ENCODE peak calls at places on chromosomes 12 and 14, in seven cellular contexts. H, V, Z, G, X, U and C are unnamed samples.

GRCh38 chr14:52797653-52798052 is 6.2 kb upstream of the GNPNAT1 start:
- DNase-seq in G (no peak), V (no peak), Z (no peak), U (no peak), H (no peak), X (no peak), C (no peak)

GRCh38 chr12:6280672-6281071 is 29.8 kb upstream of the PLEKHG6 start:
- DNase-seq in U (no peak), V (peak; percentile 66), Z (no peak), X (no peak), G (peak; percentile 53), H (no peak), C (no peak)

GRCh38 chr12:57755454-57756372 is 810 bp downstream of the MARCHF9 start:
- DNase-seq in X (no peak), U (no peak), V (peak; percentile 66), H (peak; percentile 58), G (no peak), Z (peak; percentile 67), C (no peak)

GRCh38 chr14:94046696-94047250 is 20.6 kb downstream of the OTUB2 start:
- DNase-seq in X (peak; percentile 0), Z (no peak), U (no peak), H (no peak), V (peak; percentile 51), G (peak; percentile 53), C (no peak)

GRCh38 chr12:69512820-69513219 is 42.6 kb downstream of the FRS2 start:
- DNase-seq in G (no peak), U (peak; percentile 61), Z (no peak), V (no peak), X (no peak), H (no peak), C (peak; percentile 55)

GRCh38 chr12:60205500-60205899 is 609.7 kb downstream of the SLC16A7 start:
- DNase-seq in X (no peak), Z (no peak), U (peak; percentile 76), V (no peak), G (no peak), H (peak; percentile 17), C (peak; percentile 66)

GRCh38 chr12:130200445-130200844 is 38.2 kb downstream of the FZD10 start:
- DNase-seq in U (no peak), G (no peak), Z (peak; percentile 8), H (no peak), X (no peak), V (peak; percentile 22), C (no peak)

GRCh38 chr12:121145221-121145620 is 12.5 kb downstream of the P2RX7 start:
- DNase-seq in H (no peak), V (no peak), X (no peak), U (peak; percentile 26), G (no peak), Z (no peak), C (peak; percentile 15)

GRCh38 chr14:100306506-100307214 is 416 bp upstream of the SLC25A29 start:
- DNase-seq in U (peak; percentile 83), V (peak; percentile 94), G (peak; percentile 95), X (peak; percentile 87), Z (peak; percentile 90), H (peak; percentile 85), C (peak; percentile 95)

GRCh38 chr14:80681651-80682050 is 259.9 kb downstream of the CEP128 start:
- DNase-seq in U (no peak), H (no peak), X (no peak), G (no peak), Z (no peak), V (no peak), C (no peak)

GRCh38 chr12:48767047-48767446 is 21.8 kb downstream of the ADCY6 start:
- DNase-seq in H (no peak), G (no peak), V (no peak), U (no peak), X (no peak), Z (no peak), C (no peak)

GRCh38 chr12:54262403-54262925 is 17.5 kb downstream of the CBX5 start:
- DNase-seq in X (peak; percentile 65), H (no peak), V (no peak), G (no peak), U (peak; percentile 76), Z (no peak), C (peak; percentile 69)

GRCh38 chr14:24443053-24443683 is 592 bp upstream of the SDR39U1 start:
- DNase-seq in Z (no peak), G (no peak), V (no peak), X (no peak), H (no peak), U (no peak), C (no peak)

GRCh38 chr12:3305464-3305863 is 185.5 kb upstream of the PRMT8 start:
- DNase-seq in X (no peak), U (no peak), Z (no peak), V (no peak), G (no peak), H (no peak), C (no peak)

GRCh38 chr12:67519824-67520433 is 128.6 kb upstream of the DYRK2 start:
- DNase-seq in G (no peak), H (no peak), Z (no peak), V (no peak), U (no peak), X (peak; percentile 11), C (no peak)

GRCh38 chr14:101112351-101113107 is 209.0 kb upstream of the RTL1 start:
- DNase-seq in H (no peak), U (no peak), X (no peak), G (no peak), Z (peak; percentile 18), V (peak; percentile 55), C (no peak)

GRCh38 chr12:27344760-27345159 is 12.1 kb downstream of the BMAL2 start:
- DNase-seq in H (no peak), X (no peak), Z (no peak), V (no peak), U (peak; percentile 32), G (no peak), C (no peak)
- TF ChIP-seq CTCF in H (no peak), X (no peak), Z (no peak), V (no peak), U (no peak), G (no peak), C (no peak)

GRCh38 chr12:104790296-104791125 is 167.6 kb downstream of the SLC41A2 start:
- DNase-seq in H (no peak), X (peak; percentile 24), U (no peak), G (peak; percentile 61), V (peak; percentile 67), Z (peak; percentile 40), C (peak; percentile 19)
- H3K4me3 ChIP-seq in H (no peak overlapping the region), X (no peak overlapping the region), U (no peak overlapping the region), G (no peak overlapping the region), V (no peak overlapping the region), Z (no peak overlapping the region), C (no peak overlapping the region)

GRCh38 chr14:29085546-29085945 is 319.0 kb downstream of the FOXG1 start:
- DNase-seq in Z (no peak), X (no peak), H (no peak), G (no peak), U (no peak), V (no peak), C (no peak)
- TF ChIP-seq CTCF in Z (no peak), X (peak; percentile 33), H (no peak), G (no peak), U (peak; percentile 58), V (no peak), C (peak; percentile 40)

GRCh38 chr14:56135001-56135400 is 16.8 kb downstream of the PELI2 start:
- DNase-seq in G (no peak), X (peak; percentile 58), V (no peak), Z (peak; percentile 72), H (peak; percentile 77), U (no peak), C (no peak)

GRCh38 chr14:56137842-56138241 is 19.6 kb downstream of the PELI2 start:
- DNase-seq in Z (no peak), H (no peak), X (no peak), V (no peak), G (no peak), U (no peak), C (no peak)

GRCh38 chr14:56135668-56136067 is 17.5 kb downstream of the PELI2 start:
- DNase-seq in H (no peak), G (no peak), Z (no peak), X (no peak), U (no peak), V (no peak), C (no peak)

GRCh38 chr14:56138987-56139386 is 20.8 kb downstream of the PELI2 start:
- DNase-seq in U (no peak), V (no peak), Z (no peak), X (peak; percentile 80), H (no peak), G (no peak), C (no peak)

GRCh38 chr14:56136571-56137498 is 18.6 kb downstream of the PELI2 start:
- DNase-seq in Z (no peak), X (no peak), H (no peak), U (no peak), G (no peak), V (no peak), C (no peak)
- H3K4me3 ChIP-seq in Z (no peak overlapping the region), X (no peak overlapping the region), H (no peak overlapping the region), U (no peak overlapping the region), G (no peak overlapping the region), V (no peak overlapping the region), C (no peak overlapping the region)

GRCh38 chr14:60233251-60233650 is 15.8 kb upstream of the PPM1A start:
- DNase-seq in U (no peak), Z (no peak), X (no peak), H (no peak), G (no peak), V (no peak), C (no peak)

GRCh38 chr14:60233891-60234290 is 15.1 kb upstream of the PPM1A start:
- DNase-seq in G (no peak), U (no peak), H (no peak), X (no peak), Z (no peak), V (no peak), C (no peak)

GRCh38 chr14:60226296-60226695 is 22.7 kb upstream of the PPM1A start:
- DNase-seq in H (no peak), U (no peak), X (no peak), Z (no peak), V (no peak), G (no peak), C (no peak)

GRCh38 chr14:60232185-60232584 is 16.8 kb upstream of the PPM1A start:
- DNase-seq in U (no peak), Z (no peak), G (no peak), H (no peak), V (no peak), X (no peak), C (no peak)

GRCh38 chr14:60229614-60230013 is 19.4 kb upstream of the PPM1A start:
- DNase-seq in G (no peak), U (no peak), X (no peak), Z (no peak), V (no peak), H (no peak), C (no peak)
- TF ChIP-seq CTCF in G (no peak), U (no peak), X (no peak), Z (no peak), V (no peak), H (no peak), C (no peak)